ENCODE peak calls at places on chromosomes 11 and 22, in ten cellular contexts. One of them, this sample, is unnamed.

GRCh38 chr11:33557201-33557600 is 143.4 kb downstream of the C11orf91 start:
- DNase-seq in endodermal cell: no peak
- DNase-seq in right lobe of liver: no peak
- DNase-seq in effector memory CD4-positive, alpha-beta T cell: no peak
- DNase-seq in esophagus muscularis mucosa: no peak
- DNase-seq in IMR-90: peak; percentile 80
- DNase-seq in esophagus squamous epithelium: no peak
- DNase-seq in prostate gland: no peak
- DNase-seq in gastrocnemius medialis: no peak
- DNase-seq in breast epithelium: peak; percentile 79
- DNase-seq in this sample: no peak

GRCh38 chr11:70538641-70539359 is 140.5 kb downstream of the CTTN start:
- DNase-seq in breast epithelium: no peak
- DNase-seq in prostate gland: no peak
- DNase-seq in gastrocnemius medialis: no peak
- DNase-seq in esophagus squamous epithelium: no peak
- DNase-seq in right lobe of liver: peak; percentile 31
- DNase-seq in effector memory CD4-positive, alpha-beta T cell: no peak
- DNase-seq in IMR-90: no peak
- DNase-seq in esophagus muscularis mucosa: no peak
- DNase-seq in endodermal cell: no peak
- DNase-seq in this sample: no peak

GRCh38 chr22:21942407-21942895 is 10.2 kb downstream of the PPM1F start:
- DNase-seq in esophagus squamous epithelium: no peak
- DNase-seq in gastrocnemius medialis: peak; percentile 72
- DNase-seq in right lobe of liver: peak; percentile 84
- DNase-seq in prostate gland: no peak
- DNase-seq in endodermal cell: no peak
- DNase-seq in effector memory CD4-positive, alpha-beta T cell: no peak
- DNase-seq in esophagus muscularis mucosa: no peak
- DNase-seq in IMR-90: peak; percentile 88
- DNase-seq in breast epithelium: peak; percentile 51
- DNase-seq in this sample: peak; percentile 52

GRCh38 chr11:124736738-124737137 is 3.0 kb upstream of the NRGN start:
- DNase-seq in right lobe of liver: no peak
- DNase-seq in gastrocnemius medialis: no peak
- DNase-seq in IMR-90: no peak
- DNase-seq in esophagus muscularis mucosa: no peak
- DNase-seq in esophagus squamous epithelium: no peak
- DNase-seq in effector memory CD4-positive, alpha-beta T cell: no peak
- DNase-seq in prostate gland: no peak
- DNase-seq in breast epithelium: no peak
- DNase-seq in endodermal cell: no peak
- DNase-seq in this sample: no peak

GRCh38 chr11:48007677-48008076 is 27.3 kb downstream of the PTPRJ start:
- DNase-seq in endodermal cell: no peak
- DNase-seq in IMR-90: no peak
- DNase-seq in esophagus muscularis mucosa: no peak
- DNase-seq in right lobe of liver: peak; percentile 60
- DNase-seq in esophagus squamous epithelium: no peak
- DNase-seq in breast epithelium: no peak
- DNase-seq in gastrocnemius medialis: peak; percentile 35
- DNase-seq in prostate gland: no peak
- DNase-seq in effector memory CD4-positive, alpha-beta T cell: no peak
- DNase-seq in this sample: no peak

GRCh38 chr11:122743949-122744876 is 88.7 kb downstream of the UBASH3B start:
- DNase-seq in right lobe of liver: no peak
- DNase-seq in endodermal cell: peak; percentile 54
- DNase-seq in breast epithelium: peak; percentile 20
- DNase-seq in prostate gland: no peak
- DNase-seq in esophagus squamous epithelium: no peak
- DNase-seq in gastrocnemius medialis: peak; percentile 17
- DNase-seq in effector memory CD4-positive, alpha-beta T cell: peak; percentile 58
- DNase-seq in esophagus muscularis mucosa: no peak
- DNase-seq in IMR-90: no peak
- DNase-seq in this sample: peak; percentile 29

GRCh38 chr11:70430122-70430521 is 31.8 kb downstream of the CTTN start:
- DNase-seq in breast epithelium: no peak
- DNase-seq in effector memory CD4-positive, alpha-beta T cell: no peak
- DNase-seq in prostate gland: no peak
- DNase-seq in endodermal cell: no peak
- DNase-seq in right lobe of liver: peak; percentile 18
- DNase-seq in esophagus squamous epithelium: no peak
- DNase-seq in esophagus muscularis mucosa: no peak
- DNase-seq in IMR-90: no peak
- DNase-seq in gastrocnemius medialis: no peak
- DNase-seq in this sample: no peak

GRCh38 chr22:41273128-41273527 is 12.9 kb downstream of the RANGAP1 start:
- DNase-seq in esophagus muscularis mucosa: no peak
- DNase-seq in effector memory CD4-positive, alpha-beta T cell: no peak
- DNase-seq in prostate gland: no peak
- DNase-seq in esophagus squamous epithelium: no peak
- DNase-seq in IMR-90: no peak
- DNase-seq in gastrocnemius medialis: no peak
- DNase-seq in endodermal cell: no peak
- DNase-seq in right lobe of liver: no peak
- DNase-seq in breast epithelium: no peak
- DNase-seq in this sample: no peak

GRCh38 chr11:100785148-100785983 is 98.3 kb downstream of the ARHGAP42 start:
- DNase-seq in gastrocnemius medialis: no peak
- DNase-seq in prostate gland: no peak
- DNase-seq in esophagus muscularis mucosa: no peak
- DNase-seq in esophagus squamous epithelium: no peak
- DNase-seq in endodermal cell: peak; percentile 72
- DNase-seq in right lobe of liver: no peak
- DNase-seq in effector memory CD4-positive, alpha-beta T cell: no peak
- DNase-seq in IMR-90: no peak
- DNase-seq in breast epithelium: no peak
- DNase-seq in this sample: no peak

GRCh38 chr11:17287058-17287457 is 10.5 kb downstream of the NUCB2 start:
- DNase-seq in esophagus muscularis mucosa: no peak
- DNase-seq in esophagus squamous epithelium: no peak
- DNase-seq in prostate gland: no peak
- DNase-seq in IMR-90: no peak
- DNase-seq in breast epithelium: no peak
- DNase-seq in gastrocnemius medialis: no peak
- DNase-seq in effector memory CD4-positive, alpha-beta T cell: no peak
- DNase-seq in right lobe of liver: no peak
- DNase-seq in endodermal cell: no peak
- DNase-seq in this sample: no peak

GRCh38 chr22:24901448-24901847 is 45.0 kb downstream of the LHFPL7 start:
- DNase-seq in esophagus squamous epithelium: no peak
- DNase-seq in breast epithelium: no peak
- DNase-seq in effector memory CD4-positive, alpha-beta T cell: no peak
- DNase-seq in right lobe of liver: no peak
- DNase-seq in IMR-90: no peak
- DNase-seq in prostate gland: no peak
- DNase-seq in esophagus muscularis mucosa: no peak
- DNase-seq in endodermal cell: no peak
- DNase-seq in gastrocnemius medialis: no peak
- DNase-seq in this sample: no peak

DNA sequence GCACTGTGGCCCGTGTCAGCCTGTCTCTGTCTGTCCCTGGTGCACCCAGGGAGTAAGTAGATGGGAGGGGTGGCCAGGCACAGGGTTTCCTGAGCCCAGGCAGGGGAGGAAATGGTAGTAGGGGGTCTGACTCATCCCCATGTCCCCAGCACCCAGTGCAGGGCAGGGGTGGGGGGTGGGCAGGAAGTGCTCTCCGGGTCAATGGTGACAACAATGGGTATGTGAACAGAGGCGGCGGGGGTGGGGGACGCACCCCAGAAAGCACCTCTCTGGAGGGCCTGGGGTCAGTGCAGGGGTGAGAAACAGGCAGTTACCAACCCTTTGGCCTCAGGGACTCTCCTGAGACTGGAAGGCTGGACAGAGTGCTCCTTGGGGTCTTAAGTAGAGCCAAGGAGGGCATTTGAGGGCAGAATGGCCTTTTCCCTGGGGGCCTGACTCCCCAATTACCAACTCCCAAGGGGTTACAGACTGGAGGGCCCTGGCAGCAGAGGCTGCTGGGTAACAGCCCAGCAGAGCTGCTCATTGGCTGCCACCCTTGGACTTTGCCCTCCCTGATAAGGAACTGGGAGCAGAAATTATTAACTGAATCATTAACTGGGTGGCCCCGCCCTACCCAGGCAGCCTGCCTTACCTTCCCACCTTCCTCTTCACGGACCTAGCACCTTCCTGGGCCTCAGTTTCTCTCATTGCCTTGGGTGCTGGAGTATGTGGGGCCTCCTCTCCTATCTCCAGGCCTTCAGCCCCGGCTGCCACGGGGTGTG is 4.2 kb downstream of the MYRF start:
- DNase-seq in esophagus muscularis mucosa: no peak
- DNase-seq in endodermal cell: no peak
- DNase-seq in gastrocnemius medialis: no peak
- DNase-seq in right lobe of liver: peak; percentile 86
- DNase-seq in esophagus squamous epithelium: no peak
- DNase-seq in breast epithelium: no peak
- DNase-seq in effector memory CD4-positive, alpha-beta T cell: no peak
- DNase-seq in prostate gland: no peak
- DNase-seq in IMR-90: peak; percentile 50
- DNase-seq in this sample: no peak
- H3K27ac ChIP-seq in esophagus muscularis mucosa: no peak overlapping the region
- H3K27ac ChIP-seq in endodermal cell: no peak overlapping the region
- H3K27ac ChIP-seq in gastrocnemius medialis: no peak overlapping the region
- H3K27ac ChIP-seq in right lobe of liver: peak overlapping the region; percentile 94
- H3K27ac ChIP-seq in esophagus squamous epithelium: no peak overlapping the region
- H3K27ac ChIP-seq in breast epithelium: no peak overlapping the region
- H3K27ac ChIP-seq in effector memory CD4-positive, alpha-beta T cell: no peak overlapping the region
- H3K27ac ChIP-seq in prostate gland: no peak overlapping the region
- H3K27ac ChIP-seq in IMR-90: no peak overlapping the region
- H3K27ac ChIP-seq in this sample: no peak overlapping the region

GRCh38 chr11:61766353-61766841 is 14.0 kb downstream of the MYRF start:
- DNase-seq in prostate gland: no peak
- DNase-seq in breast epithelium: no peak
- DNase-seq in gastrocnemius medialis: no peak
- DNase-seq in right lobe of liver: peak; percentile 79
- DNase-seq in IMR-90: peak; percentile 86
- DNase-seq in effector memory CD4-positive, alpha-beta T cell: no peak
- DNase-seq in endodermal cell: no peak
- DNase-seq in esophagus squamous epithelium: no peak
- DNase-seq in esophagus muscularis mucosa: no peak
- DNase-seq in this sample: no peak
- H3K27ac ChIP-seq in prostate gland: no peak overlapping the region
- H3K27ac ChIP-seq in breast epithelium: no peak overlapping the region
- H3K27ac ChIP-seq in gastrocnemius medialis: no peak overlapping the region
- H3K27ac ChIP-seq in right lobe of liver: peak overlapping the region; percentile 50
- H3K27ac ChIP-seq in IMR-90: no peak overlapping the region
- H3K27ac ChIP-seq in effector memory CD4-positive, alpha-beta T cell: no peak overlapping the region
- H3K27ac ChIP-seq in endodermal cell: no peak overlapping the region
- H3K27ac ChIP-seq in esophagus squamous epithelium: no peak overlapping the region
- H3K27ac ChIP-seq in esophagus muscularis mucosa: no peak overlapping the region
- H3K27ac ChIP-seq in this sample: no peak overlapping the region

GRCh38 chr11:6319001-6319878 is 1.1 kb downstream of the CAVIN3 start:
- DNase-seq in endodermal cell: peak; percentile 79
- DNase-seq in esophagus squamous epithelium: no peak
- DNase-seq in esophagus muscularis mucosa: no peak
- DNase-seq in gastrocnemius medialis: peak; percentile 26
- DNase-seq in right lobe of liver: peak; percentile 59
- DNase-seq in effector memory CD4-positive, alpha-beta T cell: no peak
- DNase-seq in prostate gland: no peak
- DNase-seq in IMR-90: peak; percentile 34
- DNase-seq in breast epithelium: peak; percentile 64
- DNase-seq in this sample: peak; percentile 8

GRCh38 chr11:6319879-6320410 is 356 bp downstream of the CAVIN3 start:
- DNase-seq in gastrocnemius medialis: peak; percentile 84
- DNase-seq in prostate gland: peak; percentile 56
- DNase-seq in IMR-90: peak; percentile 91
- DNase-seq in endodermal cell: peak; percentile 94
- DNase-seq in esophagus muscularis mucosa: peak; percentile 96
- DNase-seq in esophagus squamous epithelium: peak; percentile 57
- DNase-seq in effector memory CD4-positive, alpha-beta T cell: no peak
- DNase-seq in breast epithelium: peak; percentile 85
- DNase-seq in right lobe of liver: peak; percentile 67
- DNase-seq in this sample: peak; percentile 89

GRCh38 chr11:6321961-6322362 is 1.7 kb upstream of the CAVIN3 start:
- DNase-seq in breast epithelium: no peak
- DNase-seq in effector memory CD4-positive, alpha-beta T cell: no peak
- DNase-seq in esophagus squamous epithelium: no peak
- DNase-seq in IMR-90: peak; percentile 82
- DNase-seq in endodermal cell: peak; percentile 50
- DNase-seq in gastrocnemius medialis: no peak
- DNase-seq in right lobe of liver: no peak
- DNase-seq in esophagus muscularis mucosa: no peak
- DNase-seq in prostate gland: no peak
- DNase-seq in this sample: no peak

GRCh38 chr11:6321356-6321755 is 1.1 kb upstream of the CAVIN3 start:
- DNase-seq in gastrocnemius medialis: no peak
- DNase-seq in IMR-90: no peak
- DNase-seq in right lobe of liver: no peak
- DNase-seq in prostate gland: no peak
- DNase-seq in endodermal cell: peak; percentile 51
- DNase-seq in esophagus squamous epithelium: no peak
- DNase-seq in esophagus muscularis mucosa: no peak
- DNase-seq in breast epithelium: no peak
- DNase-seq in effector memory CD4-positive, alpha-beta T cell: no peak
- DNase-seq in this sample: no peak

GRCh38 chr11:6320411-6321207 is at the start of gene CAVIN3:
- DNase-seq in IMR-90: peak; percentile 85
- DNase-seq in breast epithelium: peak; percentile 69
- DNase-seq in gastrocnemius medialis: peak; percentile 66
- DNase-seq in prostate gland: peak; percentile 17
- DNase-seq in esophagus squamous epithelium: peak; percentile 27
- DNase-seq in esophagus muscularis mucosa: peak; percentile 95
- DNase-seq in endodermal cell: peak; percentile 93
- DNase-seq in effector memory CD4-positive, alpha-beta T cell: no peak
- DNase-seq in right lobe of liver: peak; percentile 70
- DNase-seq in this sample: peak; percentile 85
- H3K27ac ChIP-seq in IMR-90: peak within 1 kb of the TSS; percentile 99
- H3K27ac ChIP-seq in breast epithelium: peak within 1 kb of the TSS; percentile 91
- H3K27ac ChIP-seq in gastrocnemius medialis: peak within 1 kb of the TSS; percentile 96
- H3K27ac ChIP-seq in prostate gland: peak within 1 kb of the TSS; percentile 81
- H3K27ac ChIP-seq in esophagus squamous epithelium: peak within 1 kb of the TSS; percentile 98
- H3K27ac ChIP-seq in esophagus muscularis mucosa: peak within 1 kb of the TSS; percentile 99
- H3K27ac ChIP-seq in endodermal cell: peak within 1 kb of the TSS; percentile 64
- H3K27ac ChIP-seq in effector memory CD4-positive, alpha-beta T cell: no peak within 1 kb of the TSS
- H3K27ac ChIP-seq in right lobe of liver: peak within 1 kb of the TSS; percentile 85
- H3K27ac ChIP-seq in this sample: peak within 1 kb of the TSS; percentile 100

DNA sequence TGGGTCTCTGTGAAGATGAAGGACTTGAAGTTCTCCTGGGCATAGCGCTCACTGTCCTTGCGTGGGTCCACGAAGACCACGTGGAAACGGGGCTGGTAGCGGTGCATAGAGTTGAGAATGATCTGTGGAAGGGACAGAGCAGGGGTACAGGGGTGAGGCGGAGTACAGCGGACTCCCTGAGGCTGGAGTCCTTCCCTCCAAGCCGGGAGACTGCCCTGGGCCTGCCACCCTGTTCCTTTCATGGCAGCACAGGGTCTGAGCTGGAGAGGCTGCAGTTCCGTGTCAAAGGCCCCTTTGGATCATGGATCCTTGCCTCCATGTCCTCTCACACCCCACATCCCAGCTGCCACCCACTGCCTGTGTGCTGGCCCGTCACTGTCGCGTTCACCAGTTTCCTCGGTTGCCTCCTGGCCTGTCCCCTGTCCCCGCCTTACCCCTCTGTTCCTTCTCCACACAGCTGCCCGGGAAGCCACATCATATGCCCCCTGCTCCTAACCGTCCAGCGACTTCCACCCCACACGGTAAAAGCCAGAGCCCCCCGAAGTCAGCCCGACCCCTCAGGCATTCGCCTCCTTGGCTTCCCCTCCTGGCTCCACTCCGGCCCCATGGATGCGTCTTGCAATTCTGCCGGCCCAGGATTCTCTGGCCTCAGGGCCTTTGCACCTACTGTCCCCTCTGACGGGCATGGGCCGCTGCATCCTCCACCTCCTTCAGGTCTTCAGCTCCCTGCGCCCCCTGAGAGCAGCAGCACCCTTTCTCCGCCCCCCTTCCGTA is 3.4 kb upstream of the NUDT8 start:
- DNase-seq in esophagus squamous epithelium: no peak
- DNase-seq in breast epithelium: no peak
- DNase-seq in prostate gland: no peak
- DNase-seq in effector memory CD4-positive, alpha-beta T cell: no peak
- DNase-seq in esophagus muscularis mucosa: no peak
- DNase-seq in IMR-90: no peak
- DNase-seq in endodermal cell: peak; percentile 66
- DNase-seq in gastrocnemius medialis: no peak
- DNase-seq in right lobe of liver: peak; percentile 54
- DNase-seq in this sample: no peak
- H3K27ac ChIP-seq in esophagus squamous epithelium: no peak overlapping the region
- H3K27ac ChIP-seq in breast epithelium: no peak overlapping the region
- H3K27ac ChIP-seq in prostate gland: no peak overlapping the region
- H3K27ac ChIP-seq in effector memory CD4-positive, alpha-beta T cell: no peak overlapping the region
- H3K27ac ChIP-seq in esophagus muscularis mucosa: no peak overlapping the region
- H3K27ac ChIP-seq in IMR-90: no peak overlapping the region
- H3K27ac ChIP-seq in endodermal cell: no peak overlapping the region
- H3K27ac ChIP-seq in gastrocnemius medialis: no peak overlapping the region
- H3K27ac ChIP-seq in right lobe of liver: peak overlapping the region; percentile 69
- H3K27ac ChIP-seq in this sample: no peak overlapping the region

This sample was measured in tibial nerve.